ENCODE peak calls at places on chromosomes 2 and 18, in four cellular contexts. W is endothelial cell of umbilical vein, J is coronary artery, Y is AG10803. N is an unnamed sample.

GRCh38 chr2:71796174-71796592 is 342.8 kb downstream of the DYSF start:
- DNase-seq in W (no peak), J (no peak), Y (peak; percentile 85), N (no peak)

GRCh38 chr2:101559576-101559975 is 84.7 kb upstream of the RFX8 start:
- DNase-seq in W (peak; percentile 79), J (no peak), Y (peak; percentile 27), N (no peak)

GRCh38 chr18:67385455-67385854 is 131.1 kb downstream of the DSEL start:
- DNase-seq in W (peak; percentile 56), J (no peak), Y (no peak), N (no peak)

GRCh38 chr2:71892132-71892730 is 255.4 kb downstream of the CYP26B1 start:
- DNase-seq in W (no peak), J (no peak), Y (no peak), N (no peak)

GRCh38 chr2:158724803-158725271 is 70.3 kb upstream of the DAPL1 start:
- DNase-seq in W (no peak), J (no peak), Y (no peak), N (no peak)

GRCh38 chr2:41836944-41837343 is 210.9 kb upstream of the PKDCC start:
- DNase-seq in W (peak; percentile 43), J (no peak), Y (peak; percentile 28), N (no peak)

GRCh38 chr2:98806266-98806697 is 75.3 kb upstream of the MGAT4A start:
- DNase-seq in W (peak; percentile 69), J (peak; percentile 83), Y (peak; percentile 34), N (no peak)

GRCh38 chr2:128342550-128342949 is 23.9 kb upstream of the HS6ST1 start:
- DNase-seq in W (no peak), J (peak; percentile 52), Y (no peak), N (no peak)

GRCh38 chr18:58635891-58636290 is 7.0 kb upstream of the ALPK2 start:
- DNase-seq in W (peak; percentile 36), J (no peak), Y (peak; percentile 61), N (no peak)

GRCh38 chr2:73981081-73981968 is 3.4 kb upstream of the TET3 start:
- DNase-seq in W (no peak), J (no peak), Y (no peak), N (peak; percentile 76)

GRCh38 chr2:170719810-170720209 is 4.7 kb downstream of the SP5 start:
- DNase-seq in W (no peak), J (no peak), Y (no peak), N (no peak)

GRCh38 chr2:148541792-148542191 is 102.8 kb upstream of the EPC2 start:
- DNase-seq in W (no peak), J (no peak), Y (no peak), N (no peak)

GRCh38 chr2:187698374-187699110 is 144.3 kb upstream of the TFPI start:
- DNase-seq in W (no peak), J (no peak), Y (peak; percentile 3), N (no peak)

GRCh38 chr2:59961733-59962132 is 591.7 kb downstream of the BCL11A start:
- DNase-seq in W (no peak), J (no peak), Y (no peak), N (no peak)

GRCh38 chr2:155840661-155841060 is 491.9 kb downstream of the NR4A2 start:
- DNase-seq in W (no peak), J (no peak), Y (no peak), N (no peak)

GRCh38 chr2:24929230-24929629 is 9.2 kb upstream of the ADCY3 start:
- DNase-seq in W (no peak), J (no peak), Y (no peak), N (no peak)

GRCh38 chr2:15160602-15161001 is 400.5 kb downstream of the NBAS start:
- DNase-seq in W (no peak), J (no peak), Y (no peak), N (no peak)

GRCh38 chr2:108621087-108621559 is 86.9 kb downstream of the LIMS1 start:
- DNase-seq in W (peak; percentile 69), J (no peak), Y (no peak), N (peak; percentile 55)

GRCh38 chr2:237327191-237327590 is 86.8 kb downstream of the COL6A3 start:
- DNase-seq in W (no peak), J (no peak), Y (no peak), N (no peak)

GRCh38 chr18:22108674-22109073 is 60.7 kb upstream of the GATA6 start:
- DNase-seq in W (peak; percentile 22), J (no peak), Y (no peak), N (no peak)

GRCh38 chr2:37301408-37301807 is 23.2 kb downstream of the PRKD3 start:
- DNase-seq in W (no peak), J (no peak), Y (no peak), N (no peak)

GRCh38 chr2:236962816-236963215 is 122.9 kb upstream of the COPS8 start:
- DNase-seq in W (no peak), J (peak; percentile 46), Y (no peak), N (no peak)

GRCh38 chr18:61998335-61998734 is 105.5 kb upstream of the RNF152 start:
- DNase-seq in W (peak; percentile 52), J (no peak), Y (peak; percentile 17), N (no peak)

GRCh38 chr2:172380436-172381274 is 46.7 kb upstream of the ITGA6 start:
- DNase-seq in W (peak; percentile 54), J (no peak), Y (peak; percentile 74), N (no peak)

GRCh38 chr2:188721231-188721630 is 252.9 kb upstream of the COL3A1 start:
- DNase-seq in W (no peak), J (no peak), Y (peak; percentile 29), N (no peak)

GRCh38 chr18:50594931-50595330 is 35.0 kb downstream of the MAPK4 start:
- DNase-seq in W (no peak), J (no peak), Y (no peak), N (no peak)

GRCh38 chr2:234632527-234633391 is 135.9 kb upstream of the ARL4C start:
- DNase-seq in W (no peak), J (no peak), Y (peak; percentile 82), N (no peak)

GRCh38 chr2:6723865-6724571 is 141.7 kb downstream of the CMPK2 start:
- DNase-seq in W (no peak), J (no peak), Y (no peak), N (no peak)

GRCh38 chr18:9755603-9756002 is 47.5 kb downstream of the RAB31 start:
- DNase-seq in W (peak; percentile 79), J (peak; percentile 46), Y (no peak), N (no peak)

GRCh38 chr2:238523158-238524110 is 96.7 kb downstream of the ASB1 start:
- DNase-seq in W (no peak), J (no peak), Y (peak; percentile 97), N (no peak)
- TF ChIP-seq CTCF in W (no peak), J (no peak), Y (peak; percentile 54), N (no peak)

DNA sequence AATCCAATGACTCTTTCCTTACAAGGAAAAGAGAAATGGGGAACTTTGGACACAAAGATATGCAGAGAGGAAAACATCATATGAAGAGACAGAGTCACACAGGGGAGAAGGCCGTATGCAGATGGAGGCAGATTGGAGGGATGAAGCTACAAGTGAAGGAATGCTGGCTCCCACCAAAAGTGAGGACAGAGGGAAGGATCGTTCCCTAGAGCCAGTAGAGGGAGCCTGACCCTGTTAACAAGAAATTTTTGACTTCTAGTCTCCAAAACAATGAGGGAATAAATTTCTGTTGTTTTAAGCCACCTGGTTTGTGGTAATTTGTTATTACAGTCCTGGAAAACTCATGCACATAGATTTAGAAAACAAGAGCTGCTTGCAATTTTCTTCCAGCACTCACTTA is 169.3 kb downstream of the PMAIP1 start:
- DNase-seq in W (no peak), J (no peak), Y (no peak), N (no peak)
- TF ChIP-seq CTCF in W (no peak), J (no peak), Y (peak; percentile 29), N (no peak)

GRCh38 chr2:182187130-182187529 is 201.5 kb downstream of the PPP1R1C start:
- DNase-seq in W (no peak), J (no peak), Y (no peak), N (no peak)
- TF ChIP-seq CTCF in W (no peak), J (no peak), Y (no peak), N (no peak)

GRCh38 chr2:198324071-198324470 is 519.7 kb downstream of the PLCL1 start:
- DNase-seq in W (no peak), J (no peak), Y (no peak), N (no peak)

GRCh38 chr2:198321522-198322088 is 517.2 kb downstream of the PLCL1 start:
- DNase-seq in W (no peak), J (no peak), Y (no peak), N (no peak)

GRCh38 chr2:198325359-198325758 is 521.0 kb downstream of the PLCL1 start:
- DNase-seq in W (no peak), J (no peak), Y (no peak), N (no peak)

GRCh38 chr2:198326431-198326830 is 522.0 kb downstream of the PLCL1 start:
- DNase-seq in W (no peak), J (no peak), Y (no peak), N (no peak)

DNA sequence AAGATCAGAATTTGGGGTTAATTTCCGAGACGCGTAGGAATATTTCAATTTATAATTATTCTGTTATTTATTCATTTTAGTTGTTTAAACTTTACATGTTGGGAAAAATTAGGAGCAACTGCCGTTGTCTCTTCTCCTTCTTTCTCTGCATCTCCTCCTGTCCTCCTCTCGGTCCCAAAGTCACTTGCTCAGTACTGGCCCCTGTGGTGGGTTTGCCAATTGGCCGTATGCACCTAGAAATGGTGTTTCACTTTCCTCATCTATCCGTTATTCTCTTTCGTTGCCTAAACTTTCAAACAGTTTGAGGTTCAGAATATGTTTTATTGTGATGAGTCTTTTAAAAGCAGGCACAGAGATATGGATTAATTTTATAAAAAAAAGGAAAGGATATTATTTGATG is 517.9 kb downstream of the PLCL1 start:
- DNase-seq in W (no peak), J (no peak), Y (no peak), N (no peak)
- TF ChIP-seq CTCF in W (peak; percentile 24), J (no peak), Y (peak; percentile 15), N (no peak)

GRCh38 chr18:37282386-37283037 is 283.1 kb downstream of the CELF4 start:
- DNase-seq in W (no peak), J (no peak), Y (no peak), N (no peak)
- TF ChIP-seq CTCF in W (peak; percentile 28), J (no peak), Y (peak; percentile 36), N (no peak)

DNA sequence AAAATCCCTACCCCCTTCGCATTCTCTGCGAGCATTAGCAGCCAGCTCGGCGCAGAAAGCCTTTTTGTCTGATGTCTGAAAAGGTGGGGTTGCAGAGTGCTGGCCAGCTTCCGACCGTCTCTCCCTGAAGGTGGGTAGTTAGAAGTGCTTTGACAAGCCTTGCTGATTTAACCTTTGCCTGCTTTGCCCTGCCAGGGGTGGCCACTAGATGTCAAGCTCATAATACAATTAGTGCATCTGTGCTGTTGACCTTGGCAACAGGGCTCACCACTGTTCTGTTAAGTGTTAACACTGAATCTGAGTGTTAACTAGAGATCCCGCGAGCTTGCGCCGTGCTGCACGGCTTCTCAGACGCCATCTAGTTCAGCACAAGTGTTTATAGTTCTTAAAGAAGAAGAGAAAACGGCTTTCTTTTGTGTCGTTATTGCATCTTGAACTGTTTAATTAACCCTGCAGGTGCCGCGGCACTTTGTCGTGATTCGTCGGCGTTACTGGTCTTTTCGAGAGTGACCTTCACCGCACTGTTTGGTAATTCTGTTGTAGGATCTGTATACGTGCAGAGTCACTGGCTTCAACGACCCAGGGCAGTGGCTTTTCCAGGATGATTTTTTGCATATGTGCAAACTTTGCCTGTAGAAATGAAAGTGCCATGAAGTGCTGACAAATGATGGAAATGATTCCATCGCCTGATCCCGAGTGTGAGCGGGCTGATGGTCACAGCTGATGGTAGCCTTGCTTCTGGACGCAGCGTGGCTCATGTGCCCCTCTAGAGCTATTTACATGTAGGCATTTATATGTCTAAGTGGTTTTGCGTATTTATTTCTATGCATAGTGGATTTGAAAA is 5.5 kb downstream of the SALL3 start:
- DNase-seq in W (no peak), J (no peak), Y (peak; percentile 1), N (no peak)
- TF ChIP-seq CTCF in W (no peak), J (no peak), Y (peak; percentile 17), N (peak; percentile 23)

GRCh38 chr2:28391564-28392296 is 928 bp upstream of the FOSL2 start:
- DNase-seq in W (peak; percentile 78), J (peak; percentile 97), Y (peak; percentile 94), N (peak; percentile 64)
- TF ChIP-seq CTCF in W (peak; percentile 13), J (no peak), Y (no peak), N (no peak)